ENCODE peak calls at places on chromosomes 7 and 10, in six cellular contexts. U is tibial artery, L is heart right ventricle, K is GM23338, F is body of pancreas, O is uterus. P is an unnamed sample. For H3K4me1 and H3K36me3, the result is how much of the 10 kb centered on the place peaks cover.

GRCh38 chr10:132134541-132135397 is 52.0 kb upstream of the DPYSL4 start:
- DNase-seq in U (peak), L (peak), K (no peak), F (no peak), O (no peak), P (no peak)

GRCh38 chr10:114729103-114729659 is 71.1 kb upstream of the ABLIM1 start:
- DNase-seq in U (no peak), L (no peak), K (no peak), F (no peak), O (no peak), P (no peak)

GRCh38 chr7:130831817-130832481 is 97.9 kb upstream of the KLF14 start:
- DNase-seq in U (no peak), L (no peak), K (peak), F (no peak), O (no peak), P (peak)

GRCh38 chr7:6460303-6460702 is 12.5 kb upstream of the DAGLB start:
- DNase-seq in U (no peak), L (no peak), K (no peak), F (peak), O (no peak), P (no peak)

GRCh38 chr10:115856580-115856979 is 416.4 kb downstream of the GFRA1 start:
- DNase-seq in U (no peak), L (no peak), K (peak), F (no peak), O (no peak), P (peak)

GRCh38 chr7:157751951-157752673 is 415.3 kb downstream of the DNAJB6 start:
- DNase-seq in U (peak), L (no peak), K (no peak), F (no peak), O (no peak), P (peak)

GRCh38 chr7:157897686-157898085 is 560.9 kb downstream of the DNAJB6 start:
- DNase-seq in U (peak), L (no peak), K (no peak), F (no peak), O (no peak), P (no peak)

GRCh38 chr7:6165075-6165474 is 107.3 kb downstream of the CYTH3 start:
- DNase-seq in U (no peak), L (peak), K (peak), F (no peak), O (no peak), P (no peak)

GRCh38 chr10:79260803-79261740 is 86.2 kb upstream of the PPIF start:
- DNase-seq in U (no peak), L (no peak), K (peak), F (peak), O (peak), P (peak)

GRCh38 chr10:89224697-89225443 is 17.8 kb upstream of the CH25H start:
- DNase-seq in U (no peak), L (peak), K (no peak), F (no peak), O (no peak), P (no peak)

GRCh38 chr7:28605427-28605826 is 193.1 kb downstream of the CREB5 start:
- DNase-seq in U (no peak), L (no peak), K (no peak), F (no peak), O (no peak), P (no peak)
- H3K4me1 ChIP-seq in U (under half), L (under half), K (under half), F (under half), O (under half), P (under half)

DNA sequence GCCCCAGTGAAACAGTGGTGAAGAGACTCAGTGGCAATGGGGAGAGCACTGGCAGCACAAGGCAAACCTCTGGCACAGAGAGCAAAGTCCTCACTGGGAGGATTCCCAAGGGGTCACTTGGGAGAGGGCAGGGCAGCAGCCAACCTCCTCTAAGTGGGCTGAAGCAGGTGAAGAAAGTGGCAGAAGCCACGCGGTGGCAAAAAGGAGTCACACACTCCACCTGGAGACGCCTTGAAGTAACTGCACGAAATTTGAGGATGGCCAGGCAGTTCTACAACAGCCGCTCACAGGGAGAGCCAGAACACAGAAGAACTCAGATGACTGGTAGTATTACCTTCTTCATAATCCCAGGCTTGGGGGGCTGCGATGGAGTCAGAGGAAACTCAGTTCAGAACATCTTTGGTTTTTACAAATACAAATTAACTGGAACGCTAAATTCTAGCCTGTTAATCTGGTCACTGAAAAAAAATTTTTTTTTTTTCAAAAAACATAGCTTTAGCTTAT is 603 bp upstream of the IL6 start:
- DNase-seq in U (no peak), L (peak), K (peak), F (peak), O (peak), P (peak)
- TF ChIP-seq CTCF in U (peak), L (peak), K (peak), F (peak), O (peak), P (peak)

GRCh38 chr10:378230-378929 is 243.1 kb downstream of the ZMYND11 start:
- DNase-seq in U (peak), L (no peak), K (no peak), F (no peak), O (no peak), P (no peak)
- H3K36me3 ChIP-seq in U (under half), L (under half), K (under half), F (under half), O (under half), P (under half)

DNA sequence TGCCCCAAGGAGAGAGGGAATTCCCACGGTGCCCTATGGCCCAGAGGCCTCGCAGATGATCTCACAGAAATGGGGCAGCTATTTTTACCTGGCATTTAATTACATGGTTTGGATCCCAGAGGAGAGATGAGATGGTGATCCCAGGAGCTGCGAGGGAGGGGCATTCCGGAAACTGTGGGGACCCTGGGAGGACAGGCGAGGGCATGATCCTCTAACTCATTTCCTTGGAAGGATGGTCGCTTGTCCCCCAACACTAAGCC is 9.4 kb downstream of the SH2B2 start:
- DNase-seq in U (no peak), L (no peak), K (no peak), F (no peak), O (no peak), P (no peak)
- H3K4me1 ChIP-seq in U (under half), L (under half), K (under half), F (under half), O (under half), P (under half)

DNA sequence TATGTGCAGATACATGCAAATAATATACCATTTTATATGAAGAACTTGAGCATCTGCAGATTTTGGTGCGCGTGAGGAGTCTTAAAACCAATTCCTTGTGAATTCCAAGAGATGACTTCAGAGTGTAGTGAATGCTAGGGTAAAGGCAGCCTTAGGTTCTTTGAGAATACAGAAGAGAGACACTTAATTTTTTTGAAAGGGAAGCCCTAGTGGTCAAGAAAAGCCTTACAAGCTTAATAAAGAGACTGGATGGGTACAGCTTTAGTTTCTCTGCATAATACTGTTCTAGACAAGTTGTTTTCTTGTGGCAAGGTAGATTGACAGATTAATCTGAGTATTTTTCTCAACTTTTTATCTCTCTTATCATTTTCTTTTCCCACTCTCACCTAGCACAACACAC is 636.5 kb downstream of the DNAJB9 start:
- DNase-seq in U (no peak), L (no peak), K (peak), F (no peak), O (no peak), P (no peak)
- TF ChIP-seq CTCF in U (no peak), L (no peak), K (peak), F (no peak), O (no peak), P (no peak)

DNA sequence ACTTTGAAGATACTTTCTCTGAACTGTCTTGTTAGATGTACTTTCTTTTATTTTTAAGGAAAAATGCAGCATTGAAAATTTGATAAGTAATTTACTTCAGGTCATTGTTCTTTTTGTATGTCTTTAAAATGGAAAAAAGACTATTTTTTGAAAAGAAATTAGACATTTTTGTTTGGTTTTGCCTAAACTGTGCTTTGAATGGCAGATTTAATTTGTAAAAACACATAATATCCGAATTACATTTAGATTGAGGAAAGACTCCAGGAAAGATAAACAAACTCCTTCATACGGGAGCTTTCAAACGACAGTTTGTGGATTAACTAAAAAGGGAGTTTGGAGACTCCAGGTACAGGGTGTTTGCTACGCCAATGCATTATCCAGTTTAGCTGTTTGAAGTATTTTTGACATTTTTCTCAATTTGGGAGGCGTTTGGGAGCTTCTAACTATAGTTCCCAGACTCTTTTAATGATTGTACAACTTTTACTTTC is 36.1 kb downstream of the CPED1 start:
- DNase-seq in U (no peak), L (no peak), K (no peak), F (no peak), O (no peak), P (no peak)
- H3K36me3 ChIP-seq in U (under half), L (under half), K (under half), F (under half), O (under half), P (under half)

GRCh38 chr7:30176463-30177090 is 41.8 kb downstream of the MTURN start:
- DNase-seq in U (no peak), L (no peak), K (no peak), F (no peak), O (no peak), P (no peak)

GRCh38 chr7:30177186-30177585 is 42.4 kb downstream of the MTURN start:
- DNase-seq in U (no peak), L (no peak), K (no peak), F (no peak), O (no peak), P (no peak)

GRCh38 chr7:30172451-30172850 is 37.7 kb downstream of the MTURN start:
- DNase-seq in U (no peak), L (no peak), K (no peak), F (no peak), O (no peak), P (no peak)

GRCh38 chr7:30173058-30173897 is 38.5 kb downstream of the MTURN start:
- DNase-seq in U (peak), L (peak), K (no peak), F (peak), O (peak), P (peak)

GRCh38 chr7:30175171-30175570 is 40.4 kb downstream of the MTURN start:
- DNase-seq in U (no peak), L (no peak), K (no peak), F (no peak), O (no peak), P (no peak)
- H3K4me1 ChIP-seq in U (half or more), L (under half), K (under half), F (under half), O (under half), P (under half)

GRCh38 chr7:118158766-118159165 is 25.2 kb upstream of the LSM8 start:
- DNase-seq in U (no peak), L (no peak), K (peak), F (no peak), O (no peak), P (no peak)
- TF ChIP-seq CTCF in U (no peak), L (no peak), K (no peak), F (no peak), O (no peak), P (no peak)

GRCh38 chr10:15714847-15715246 is 4.9 kb downstream of the ITGA8 start:
- DNase-seq in U (no peak), L (no peak), K (no peak), F (no peak), O (no peak), P (no peak)

GRCh38 chr10:15715619-15716227 is 4.0 kb downstream of the ITGA8 start:
- DNase-seq in U (no peak), L (no peak), K (peak), F (no peak), O (no peak), P (no peak)

GRCh38 chr10:15712903-15713302 is 6.8 kb downstream of the ITGA8 start:
- DNase-seq in U (no peak), L (no peak), K (no peak), F (no peak), O (no peak), P (no peak)

GRCh38 chr10:15705298-15705697 is 14.4 kb downstream of the ITGA8 start:
- DNase-seq in U (no peak), L (no peak), K (no peak), F (no peak), O (no peak), P (no peak)

DNA sequence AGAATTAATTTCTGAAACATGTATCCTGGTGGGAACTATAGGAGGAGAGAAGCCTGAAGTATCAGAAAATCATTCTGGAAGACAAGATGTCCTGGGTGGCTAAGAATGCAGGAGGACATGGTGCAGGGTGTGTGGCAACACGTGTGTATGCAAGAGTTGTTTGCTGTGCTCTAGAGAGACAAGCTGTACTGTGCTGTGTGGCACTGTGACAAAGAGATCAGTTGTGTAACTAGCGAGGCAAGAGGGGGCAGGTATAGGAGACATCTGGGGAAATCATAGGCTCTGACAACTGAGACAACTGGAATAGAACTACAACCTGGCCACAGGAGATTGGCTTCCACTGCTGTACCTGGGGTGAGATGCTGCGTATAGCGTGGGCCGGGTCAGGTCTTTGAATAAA is 9.3 kb downstream of the ITGA8 start:
- DNase-seq in U (no peak), L (no peak), K (no peak), F (no peak), O (no peak), P (no peak)
- H3K36me3 ChIP-seq in U (under half), L (under half), K (under half), F (under half), O (under half), P (under half)

DNA sequence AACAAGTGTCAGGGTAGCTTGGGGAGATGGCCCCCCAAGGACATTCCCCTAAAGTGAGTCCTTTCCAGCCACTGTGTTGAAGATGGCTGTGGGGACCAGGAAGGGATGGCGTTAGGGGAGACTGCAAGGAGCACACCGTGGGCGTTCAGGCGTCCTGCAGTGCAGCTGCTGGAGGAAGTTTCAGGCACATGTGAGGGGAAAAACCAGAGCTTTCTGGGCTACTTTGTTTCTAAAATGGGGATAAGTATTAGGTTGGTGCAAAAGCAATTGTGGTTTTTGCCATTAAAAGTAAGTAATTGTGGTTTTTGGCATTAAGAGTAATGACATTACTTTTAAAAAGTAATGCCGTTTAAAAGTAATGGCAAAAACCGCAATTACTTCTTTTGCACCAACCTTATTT is 14.3 kb downstream of the PRF1 start:
- DNase-seq in U (no peak), L (no peak), K (no peak), F (no peak), O (no peak), P (no peak)
- H3K4me1 ChIP-seq in U (under half), L (under half), K (under half), F (under half), O (under half), P (under half)

P was measured in Caco-2.